ENCODE peak calls at places on chromosome 3, in six cellular contexts. T is stimulated activated CD4-positive, alpha-beta T cell treated with anti-CD3 and anti-CD28 coated beads, Interleukin-2, amount 100 ng/mL, for 24 hours; R is HEK293T; D is HAP-1; S is heart right ventricle; K is esophagus muscularis mucosa. A is an unnamed sample.

GRCh38 chr3:50450135-50450911 is 53.1 kb downstream of the CACNA2D2 start:
- DNase-seq in D (no peak), T (peak; percentile 75), K (peak; percentile 94), S (peak; percentile 67), R (no peak), A (no peak)

GRCh38 chr3:124788254-124788745 is 58.0 kb downstream of the UMPS start:
- DNase-seq in D (no peak), K (no peak), S (no peak), R (no peak), T (no peak), A (no peak)

GRCh38 chr3:147118611-147119010 is 287.7 kb downstream of the ZIC4 start:
- DNase-seq in S (no peak), R (no peak), D (no peak), T (no peak), K (no peak), A (no peak)

GRCh38 chr3:185715091-185715490 is 109.8 kb downstream of the IGF2BP2 start:
- DNase-seq in S (no peak), K (no peak), T (no peak), R (no peak), D (no peak), A (no peak)

GRCh38 chr3:195549931-195550519 is 6.9 kb upstream of the PPP1R2 start:
- DNase-seq in T (peak; percentile 68), K (peak; percentile 74), D (no peak), S (no peak), R (no peak), A (no peak)

GRCh38 chr3:37271636-37272035 is 97.3 kb upstream of the LRRFIP2 start:
- DNase-seq in R (no peak), K (no peak), S (no peak), T (no peak), D (no peak), A (no peak)

GRCh38 chr3:104646196-104646595 is 720.5 kb upstream of the ALCAM start:
- DNase-seq in T (no peak), K (no peak), D (no peak), R (no peak), S (no peak), A (no peak)

GRCh38 chr3:117355566-117355965 is 646.0 kb downstream of the TUSC7 start:
- DNase-seq in D (peak; percentile 56), R (peak; percentile 61), K (no peak), T (no peak), S (no peak), A (no peak)

GRCh38 chr3:39990532-39990931 is 181.1 kb downstream of the MYRIP start:
- DNase-seq in T (peak; percentile 12), S (no peak), D (peak; percentile 42), R (peak; percentile 49), K (no peak), A (no peak)

GRCh38 chr3:142210608-142211007 is 14.8 kb downstream of the GK5 start:
- DNase-seq in T (no peak), D (no peak), K (no peak), R (no peak), S (no peak), A (no peak)

GRCh38 chr3:188165596-188165995 is 11.6 kb downstream of the LPP start:
- DNase-seq in K (no peak), T (peak; percentile 43), S (no peak), R (no peak), D (no peak), A (no peak)

GRCh38 chr3:112391648-112392047 is 58.7 kb downstream of the CD200 start:
- DNase-seq in K (no peak), S (no peak), D (no peak), R (no peak), T (no peak), A (no peak)

GRCh38 chr3:15326037-15326436 is 6.3 kb downstream of the SH3BP5 start:
- DNase-seq in R (no peak), T (no peak), K (no peak), S (no peak), D (no peak), A (no peak)

GRCh38 chr3:43212914-43213611 is 73.3 kb upstream of the SNRK start:
- DNase-seq in T (no peak), R (no peak), K (no peak), S (no peak), D (no peak), A (peak; percentile 67)

GRCh38 chr3:14507345-14507741 is 32.8 kb downstream of the GRIP2 start:
- DNase-seq in T (no peak), S (no peak), R (no peak), K (no peak), D (no peak), A (no peak)

GRCh38 chr3:193016437-193016887 is 98.8 kb upstream of the MB21D2 start:
- DNase-seq in S (peak; percentile 44), T (no peak), K (no peak), D (no peak), R (no peak), A (no peak)

GRCh38 chr3:193910886-193911738 is 224.8 kb upstream of the HES1 start:
- DNase-seq in K (no peak), T (peak; percentile 10), D (peak; percentile 22), R (no peak), S (no peak), A (no peak)

GRCh38 chr3:170703121-170703588 is 117.3 kb upstream of the SLC7A14 start:
- DNase-seq in K (no peak), R (no peak), T (no peak), S (no peak), D (no peak), A (no peak)

GRCh38 chr3:18633002-18633401 is 207.9 kb upstream of the SATB1 start:
- DNase-seq in D (no peak), T (no peak), S (no peak), R (no peak), K (no peak), A (no peak)

GRCh38 chr3:53269888-53270880 is 14.4 kb upstream of the TKT start:
- DNase-seq in D (peak; percentile 59), R (peak; percentile 54), K (peak; percentile 94), S (peak; percentile 84), T (no peak), A (peak; percentile 94)